ENCODE peak calls at places on chromosome 6, in nine cellular contexts. F is uterus, I is fibroblast of villous mesenchyme, B is progenitor cell of endocrine pancreas, S is keratinocyte, W is kidney, Z is foreskin fibroblast, M is PC-9, U is heart left ventricle. C is an unnamed sample.

GRCh38 chr6:24721461-24722215 is 2.7 kb upstream of the C6orf62 start:
- DNase-seq in U (peak; percentile 92), B (no peak), M (no peak), I (peak; percentile 92), S (no peak), Z (no peak), F (no peak), W (no peak), C (peak; percentile 86)

GRCh38 chr6:71312089-71312488 is 23.5 kb downstream of the OGFRL1 start:
- DNase-seq in W (no peak), M (no peak), F (no peak), S (no peak), Z (no peak), B (no peak), I (no peak), U (no peak), C (no peak)

GRCh38 chr6:148396926-148397325 is 54.3 kb downstream of the SASH1 start:
- DNase-seq in M (no peak), S (no peak), I (no peak), Z (no peak), B (no peak), F (no peak), U (no peak), W (no peak), C (no peak)

GRCh38 chr6:160041608-160042007 is 72.7 kb downstream of the IGF2R start:
- DNase-seq in S (no peak), I (peak; percentile 64), B (no peak), U (peak; percentile 79), Z (peak; percentile 65), M (no peak), W (no peak), F (peak; percentile 32), C (peak; percentile 70)

GRCh38 chr6:155314773-155315515 is 660 bp upstream of the TFB1M start:
- DNase-seq in F (peak; percentile 36), Z (peak; percentile 89), S (peak; percentile 59), B (no peak), M (no peak), I (peak; percentile 91), U (peak; percentile 60), W (no peak), C (peak; percentile 79)

GRCh38 chr6:110615723-110616122 is 139.3 kb upstream of the SLC22A16 start:
- DNase-seq in F (no peak), S (no peak), I (no peak), U (no peak), B (no peak), M (no peak), Z (no peak), W (no peak), C (no peak)

GRCh38 chr6:151068761-151069312 is 170.9 kb upstream of the AKAP12 start:
- DNase-seq in W (no peak), M (no peak), U (no peak), F (peak; percentile 8), B (no peak), S (no peak), Z (peak; percentile 65), I (peak; percentile 62), C (peak; percentile 62)

GRCh38 chr6:80969439-80969838 is 783.0 kb downstream of the TENT5A start:
- DNase-seq in U (no peak), Z (no peak), W (no peak), F (no peak), I (no peak), M (no peak), B (no peak), S (no peak), C (peak; percentile 19)

GRCh38 chr6:15715060-15715459 is 52.2 kb upstream of the DTNBP1 start:
- DNase-seq in U (no peak), F (no peak), S (peak; percentile 36), Z (no peak), I (no peak), M (no peak), W (no peak), B (no peak), C (no peak)

GRCh38 chr6:39425346-39426056 is 103.0 kb upstream of the KCNK16 start:
- DNase-seq in S (no peak), W (no peak), U (no peak), I (no peak), Z (no peak), F (no peak), M (no peak), B (no peak), C (no peak)

GRCh38 chr6:138945354-138945753 is 42.7 kb downstream of the REPS1 start:
- DNase-seq in Z (no peak), W (no peak), U (no peak), S (no peak), M (no peak), B (no peak), I (no peak), F (no peak), C (no peak)
- TF ChIP-seq CTCF in Z (no peak), W (no peak), U (no peak), S (peak; percentile 5), M (no peak), B (peak; percentile 34), I (peak; percentile 21), F (no peak), C (no peak)

GRCh38 chr6:104896914-104897313 is 37.2 kb upstream of the HACE1 start:
- DNase-seq in U (no peak), Z (no peak), F (no peak), S (no peak), W (no peak), I (no peak), M (no peak), B (no peak), C (no peak)
- TF ChIP-seq CTCF in U (no peak), Z (no peak), F (no peak), S (no peak), W (no peak), I (peak; percentile 32), M (peak; percentile 65), B (peak; percentile 32), C (peak; percentile 34)

DNA sequence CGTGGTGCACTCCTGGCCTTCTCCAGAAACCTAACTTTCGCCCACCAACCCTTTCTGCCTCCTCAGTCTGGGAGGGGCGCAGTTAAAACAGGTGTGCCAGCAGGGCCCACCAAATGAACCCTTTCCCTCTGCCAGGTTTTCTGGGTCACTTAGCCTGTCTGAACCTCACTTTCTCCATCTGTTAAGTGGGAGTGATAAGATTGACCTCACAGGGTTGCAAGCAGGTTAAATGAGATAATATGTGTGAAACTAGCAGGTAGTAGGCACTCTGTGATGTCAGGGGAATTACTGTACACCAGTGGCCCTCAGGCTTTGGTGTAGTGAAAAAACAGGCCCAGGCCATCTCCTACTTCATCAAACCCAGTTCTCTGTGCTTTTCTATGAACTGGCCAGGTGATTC is 14.1 kb downstream of the BNIP5 start:
- DNase-seq in I (no peak), Z (no peak), M (no peak), B (no peak), S (no peak), W (no peak), U (no peak), F (no peak), C (no peak)
- TF ChIP-seq CTCF in I (no peak), Z (no peak), M (no peak), B (no peak), S (no peak), W (no peak), U (no peak), F (no peak), C (no peak)

GRCh38 chr6:118509009-118509617 is 39.0 kb upstream of the PLN start:
- DNase-seq in U (peak; percentile 47), S (no peak), B (no peak), M (peak; percentile 4), F (no peak), Z (peak; percentile 19), W (no peak), I (peak; percentile 41), C (peak; percentile 55)

GRCh38 chr6:118511930-118512715 is 36.0 kb upstream of the PLN start:
- DNase-seq in S (no peak), U (no peak), M (no peak), I (no peak), B (no peak), F (no peak), W (no peak), Z (no peak), C (no peak)

GRCh38 chr6:118514689-118515088 is 33.4 kb upstream of the PLN start:
- DNase-seq in B (no peak), S (no peak), F (no peak), I (no peak), U (peak; percentile 83), M (no peak), W (no peak), Z (no peak), C (no peak)
- TF ChIP-seq CTCF in B (no peak), S (no peak), F (no peak), I (no peak), U (no peak), M (no peak), W (no peak), Z (no peak), C (no peak)

GRCh38 chr6:27251672-27252251 is 4.3 kb downstream of the PRSS16 start:
- DNase-seq in W (peak; percentile 93), S (peak; percentile 54), U (no peak), Z (no peak), M (peak; percentile 93), F (peak; percentile 20), I (peak; percentile 44), B (peak; percentile 89), C (peak; percentile 38)
- TF ChIP-seq CTCF in W (no peak), S (peak; percentile 68), U (no peak), Z (no peak), M (peak; percentile 69), F (no peak), I (peak; percentile 37), B (peak; percentile 72), C (peak; percentile 23)